ENCODE peak calls at places on chromosome 17, in five cellular contexts. T is H7, R is transverse colon, B is uterus, M is A673. I is an unnamed sample.

GRCh38 chr17:65066858-65067257 is 10.3 kb upstream of the GNA13 start:
- DNase-seq in T (no peak), R (no peak), B (no peak), M (no peak), I (peak; percentile 37)

GRCh38 chr17:6755731-6756184 is at the start of gene XAF1:
- DNase-seq in T (peak; percentile 32), R (peak; percentile 52), B (peak; percentile 45), M (no peak), I (peak; percentile 68)

GRCh38 chr17:76529224-76529642 is 8.3 kb downstream of the CYGB start:
- DNase-seq in T (no peak), R (peak; percentile 66), B (peak; percentile 88), M (no peak), I (peak; percentile 96)

GRCh38 chr17:6170349-6170748 is 100.2 kb downstream of the WSCD1 start:
- DNase-seq in T (no peak), R (no peak), B (no peak), M (no peak), I (no peak)

GRCh38 chr17:44774271-44775135 is 15.7 kb downstream of the ADAM11 start:
- DNase-seq in T (peak; percentile 99), R (peak; percentile 90), B (peak; percentile 88), M (peak; percentile 89), I (peak; percentile 92)

GRCh38 chr17:81534157-81535006 is 6.2 kb downstream of the FSCN2 start:
- DNase-seq in T (no peak), R (no peak), B (no peak), M (peak; percentile 42), I (no peak)

GRCh38 chr17:73343168-73343634 is 31.4 kb upstream of the CDC42EP4 start:
- DNase-seq in T (peak; percentile 92), R (peak; percentile 51), B (peak; percentile 86), M (peak; percentile 91), I (peak; percentile 95)

GRCh38 chr17:48254896-48255295 is 147.3 kb downstream of the SNX11 start:
- DNase-seq in T (peak; percentile 14), R (no peak), B (no peak), M (peak; percentile 47), I (no peak)

GRCh38 chr17:32943206-32943605 is 15.3 kb downstream of the TMEM98 start:
- DNase-seq in T (no peak), R (no peak), B (no peak), M (no peak), I (no peak)

GRCh38 chr17:39938140-39938869 is 10.8 kb downstream of the LRRC3C start:
- DNase-seq in T (no peak), R (no peak), B (no peak), M (no peak), I (no peak)

GRCh38 chr17:7852262-7852670 is 2.6 kb upstream of the TMEM88 start:
- DNase-seq in T (peak; percentile 57), R (no peak), B (no peak), M (no peak), I (peak; percentile 76)

DNA sequence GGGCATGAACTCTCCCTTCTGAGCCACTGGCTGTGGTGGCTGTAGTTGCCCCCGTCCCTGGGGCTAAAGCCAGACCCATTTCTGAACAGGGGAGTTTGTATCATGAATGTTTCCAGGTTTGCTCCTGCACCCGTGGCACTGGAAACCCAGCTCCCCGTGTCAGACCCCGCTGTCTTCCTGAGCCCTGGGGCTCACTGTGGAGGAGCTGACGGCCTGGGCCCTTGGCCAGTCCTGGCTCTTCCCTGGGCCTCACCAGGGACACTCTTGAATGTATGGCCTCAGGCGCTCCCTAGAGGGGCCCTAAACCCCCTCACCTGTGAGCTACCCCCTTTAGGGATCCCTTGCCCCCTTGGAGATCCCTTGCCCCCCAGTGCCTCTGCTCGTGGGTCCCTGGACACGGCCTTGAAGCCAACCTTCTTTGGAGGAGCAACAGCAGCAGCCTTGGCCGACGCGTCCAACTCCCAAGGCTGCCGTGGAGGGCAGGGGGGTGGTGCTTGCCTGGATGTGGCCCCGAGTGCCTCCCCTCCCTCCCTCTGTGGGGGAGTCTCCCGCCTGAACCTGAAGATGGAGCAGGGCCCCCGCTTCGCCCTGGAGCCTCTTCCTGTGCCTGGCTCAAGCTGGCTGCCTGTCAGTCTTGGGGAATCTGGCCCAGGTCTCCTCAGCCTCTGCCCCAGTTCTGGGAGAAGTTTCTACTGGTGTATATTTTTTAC is 15.9 kb downstream of the CASKIN2 start:
- DNase-seq in T (no peak), R (no peak), B (peak; percentile 64), M (no peak), I (no peak)
- H3K36me3 ChIP-seq in T (peaks cover 5% of the 10 kb centered on the region), R (no peaks in the 10 kb centered on the region), B (no peaks in the 10 kb centered on the region), M (peaks cover 33% of the 10 kb centered on the region), I (peaks cover 42% of the 10 kb centered on the region)

GRCh38 chr17:9828296-9829059 is 2.8 kb downstream of the GLP2R start:
- DNase-seq in T (no peak), R (no peak), B (peak; percentile 35), M (no peak), I (no peak)

GRCh38 chr17:9824797-9825338 is 856 bp upstream of the GLP2R start:
- DNase-seq in T (no peak), R (no peak), B (no peak), M (no peak), I (no peak)

GRCh38 chr17:9821921-9822320 is at the start of gene GSG1L2:
- DNase-seq in T (no peak), R (no peak), B (no peak), M (no peak), I (no peak)

GRCh38 chr17:9825751-9826150 is at the start of gene GLP2R:
- DNase-seq in T (no peak), R (peak; percentile 12), B (no peak), M (no peak), I (peak; percentile 75)

DNA sequence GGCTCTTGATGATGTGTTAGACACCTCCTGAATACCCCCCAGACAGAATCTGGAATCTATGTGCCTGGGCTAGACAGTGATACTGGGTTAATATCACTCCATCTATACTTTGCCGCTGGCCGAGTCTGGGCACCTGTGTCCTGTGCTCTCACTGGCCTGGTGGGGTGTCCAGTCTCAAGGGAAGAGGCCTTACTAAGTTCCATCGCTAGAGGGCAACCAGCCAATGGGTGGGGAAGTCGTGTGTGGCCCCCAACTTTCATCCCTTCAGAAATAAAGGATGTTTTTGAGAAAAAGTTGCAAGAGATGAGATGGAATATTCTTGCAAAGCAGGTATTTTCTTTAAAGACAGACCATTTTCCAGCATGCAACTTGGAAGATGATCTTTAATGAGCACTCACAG is 1.6 kb upstream of the GLP2R start:
- DNase-seq in T (peak; percentile 76), R (no peak), B (no peak), M (no peak), I (no peak)
- H3K36me3 ChIP-seq in T (no peaks in the 10 kb centered on the region), R (no peaks in the 10 kb centered on the region), B (no peaks in the 10 kb centered on the region), M (no peaks in the 10 kb centered on the region), I (no peaks in the 10 kb centered on the region)

GRCh38 chr17:77707546-77707945 is 251.0 kb upstream of the TNRC6C start:
- DNase-seq in T (no peak), R (no peak), B (no peak), M (no peak), I (no peak)

GRCh38 chr17:77709594-77709993 is 248.9 kb upstream of the TNRC6C start:
- DNase-seq in T (peak; percentile 52), R (no peak), B (no peak), M (no peak), I (no peak)

GRCh38 chr17:77708049-77708448 is 250.5 kb upstream of the TNRC6C start:
- DNase-seq in T (no peak), R (no peak), B (no peak), M (no peak), I (no peak)

GRCh38 chr17:77706938-77707337 is 251.6 kb upstream of the TNRC6C start:
- DNase-seq in T (no peak), R (no peak), B (no peak), M (no peak), I (no peak)

GRCh38 chr17:77708936-77709335 is 249.6 kb upstream of the TNRC6C start:
- DNase-seq in T (no peak), R (no peak), B (no peak), M (no peak), I (no peak)
- H3K36me3 ChIP-seq in T (no peaks in the 10 kb centered on the region), R (no peaks in the 10 kb centered on the region), B (no peaks in the 10 kb centered on the region), M (no peaks in the 10 kb centered on the region), I (no peaks in the 10 kb centered on the region)

GRCh38 chr17:75144816-75145511 is 9.3 kb downstream of the JPT1 start:
- DNase-seq in T (no peak), R (peak; percentile 7), B (no peak), M (no peak), I (no peak)

GRCh38 chr17:75147878-75148546 is 6.3 kb downstream of the JPT1 start:
- DNase-seq in T (no peak), R (peak; percentile 23), B (no peak), M (no peak), I (no peak)

GRCh38 chr17:75146597-75146996 is 7.7 kb downstream of the JPT1 start:
- DNase-seq in T (no peak), R (no peak), B (no peak), M (no peak), I (no peak)

GRCh38 chr17:75138519-75138918 is 7.0 kb upstream of the NT5C start:
- DNase-seq in T (no peak), R (no peak), B (no peak), M (no peak), I (no peak)

DNA sequence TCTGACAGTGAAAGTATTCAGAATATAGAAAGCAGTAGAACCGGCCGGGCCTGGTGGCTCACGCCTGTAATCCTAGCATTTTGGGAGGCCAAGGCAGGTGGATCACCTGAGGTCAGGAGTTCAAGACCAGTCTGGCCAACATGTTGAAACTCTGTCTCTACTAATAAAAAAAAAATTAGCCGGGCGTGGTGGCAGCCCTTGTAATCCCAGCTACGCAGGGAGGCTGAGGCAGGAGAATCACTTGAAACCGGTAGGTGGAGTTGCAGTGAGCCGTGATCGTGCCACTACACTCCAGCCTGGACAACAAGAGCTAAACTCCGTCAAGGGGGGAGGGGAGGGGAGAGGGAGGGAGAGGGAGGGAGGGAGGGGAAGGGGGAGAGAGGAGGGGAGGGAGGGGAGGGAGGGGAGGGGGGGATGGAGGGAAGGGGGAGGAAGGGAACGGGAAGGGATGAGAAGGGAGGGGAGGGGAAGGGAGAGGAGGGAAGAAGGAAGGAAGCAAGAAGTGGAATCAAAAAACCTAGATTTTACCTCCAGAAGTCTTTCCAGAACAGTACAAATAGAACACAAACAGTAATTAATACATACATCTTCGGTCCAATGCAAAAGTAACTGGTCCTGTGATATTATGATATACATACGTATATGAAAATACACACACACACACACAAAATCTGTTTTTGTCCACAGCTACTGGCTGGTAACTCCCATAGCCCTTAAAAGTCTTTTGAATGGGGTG is 10.9 kb upstream of the NT5C start:
- DNase-seq in T (peak; percentile 21), R (no peak), B (no peak), M (no peak), I (no peak)
- H3K36me3 ChIP-seq in T (peaks cover 49% of the 10 kb centered on the region), R (peaks cover 45% of the 10 kb centered on the region), B (no peaks in the 10 kb centered on the region), M (peaks cover 94% of the 10 kb centered on the region), I (peaks cover 11% of the 10 kb centered on the region)

GRCh38 chr17:62576382-62576781 is 51.1 kb upstream of the MRC2 start:
- DNase-seq in T (no peak), R (no peak), B (no peak), M (no peak), I (no peak)
- H3K36me3 ChIP-seq in T (peaks cover 5% of the 10 kb centered on the region), R (peaks cover 40% of the 10 kb centered on the region), B (no peaks in the 10 kb centered on the region), M (peaks cover 25% of the 10 kb centered on the region), I (peaks cover 22% of the 10 kb centered on the region)

DNA sequence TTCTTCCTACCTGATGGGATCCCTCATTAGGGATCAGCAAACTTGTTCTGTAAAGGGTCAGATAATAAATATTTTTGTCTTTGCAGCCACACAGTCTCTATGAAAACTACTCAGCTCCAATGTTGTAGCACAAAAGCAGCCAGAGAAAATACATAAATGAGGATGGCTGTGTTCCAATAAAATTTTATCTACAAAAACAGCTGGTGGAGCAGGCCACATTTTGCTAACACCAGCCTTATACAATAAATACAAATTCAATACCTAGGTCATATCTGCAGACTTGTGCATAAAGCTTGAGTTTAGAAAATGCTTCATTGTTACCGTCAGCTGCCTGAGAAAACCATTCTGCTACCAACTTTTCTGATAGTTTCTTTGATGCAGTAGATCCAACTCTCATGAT is 38.4 kb upstream of the INTS2 start:
- DNase-seq in T (no peak), R (no peak), B (no peak), M (no peak), I (no peak)
- H3K36me3 ChIP-seq in T (peaks cover 29% of the 10 kb centered on the region), R (peaks cover 72% of the 10 kb centered on the region), B (no peaks in the 10 kb centered on the region), M (peaks cover 60% of the 10 kb centered on the region), I (peaks cover 15% of the 10 kb centered on the region)